ENCODE peak calls at places on chromosomes 7 and 10, in eight cellular contexts. I is adipocyte; R is fibroblast of lung; T is stimulated activated naive CD4-positive, alpha-beta T cell; C is T-helper 1 cell; Q is activated naive CD8-positive, alpha-beta T cell treated with anti-CD3 and anti-CD28 coated beads, Interleukin-2, amount 50 U/mL, for 24 hours; H is activated T-cell treated with anti-CD3 and anti-CD28 coated beads, Interleukin-2, amount 50 U/mL, for 24 hours; M is stimulated activated CD4-positive, alpha-beta T cell treated with anti-CD3 and anti-CD28 coated beads, Interleukin-1b, Interleukin-23, amount 100 ng/mL, for 4 hours. N is an unnamed sample.

GRCh38 chr7:158407581-158408331 is 179.9 kb downstream of the PTPRN2 start:
- DNase-seq in I (peak), R (peak), T (no peak), C (no peak), Q (no peak), H (no peak), M (no peak), N (peak)

GRCh38 chr7:97019710-97020109 is 4.9 kb downstream of the DLX5 start:
- DNase-seq in I (no peak), R (no peak), T (no peak), C (no peak), Q (no peak), H (no peak), M (no peak), N (no peak)

GRCh38 chr7:21030237-21030636 is 243.6 kb upstream of the SP8 start:
- DNase-seq in I (no peak), R (no peak), T (no peak), C (no peak), Q (no peak), H (no peak), M (no peak), N (no peak)

GRCh38 chr10:99534939-99535763 is 2.4 kb downstream of the NKX2-3 start:
- DNase-seq in I (peak), R (no peak), T (no peak), C (no peak), Q (no peak), H (peak), M (no peak), N (no peak)

GRCh38 chr7:33452805-33453502 is 323.6 kb downstream of the BBS9 start:
- DNase-seq in I (peak), R (peak), T (no peak), C (no peak), Q (no peak), H (no peak), M (no peak), N (peak)

GRCh38 chr7:5557920-5558401 is 134.3 kb upstream of the TNRC18 start:
- DNase-seq in I (peak), R (no peak), T (no peak), C (no peak), Q (peak), H (peak), M (no peak), N (peak)

GRCh38 chr7:140036224-140036651 is 26.5 kb downstream of the PARP12 start:
- DNase-seq in I (no peak), R (peak), T (no peak), C (no peak), Q (peak), H (no peak), M (no peak), N (no peak)

GRCh38 chr7:42605800-42606199 is 306.1 kb downstream of the C7orf25 start:
- DNase-seq in I (peak), R (peak), T (no peak), C (no peak), Q (no peak), H (no peak), M (no peak), N (peak)

GRCh38 chr7:33220231-33220630 is 90.9 kb downstream of the BBS9 start:
- DNase-seq in I (no peak), R (no peak), T (no peak), C (no peak), Q (no peak), H (no peak), M (no peak), N (no peak)

GRCh38 chr10:85788570-85788969 is 578.0 kb downstream of the GRID1 start:
- DNase-seq in I (no peak), R (no peak), T (no peak), C (no peak), Q (no peak), H (no peak), M (no peak), N (no peak)

GRCh38 chr10:30553625-30554442 is 75.7 kb downstream of the LYZL2 start:
- DNase-seq in I (peak), R (peak), T (no peak), C (no peak), Q (no peak), H (no peak), M (no peak), N (peak)

GRCh38 chr10:50577681-50578350 is 45.9 kb downstream of the SGMS1 start:
- DNase-seq in I (peak), R (peak), T (no peak), C (no peak), Q (no peak), H (no peak), M (no peak), N (peak)

GRCh38 chr10:67115972-67116371 is 190.1 kb downstream of the LRRTM3 start:
- DNase-seq in I (peak), R (peak), T (no peak), C (no peak), Q (no peak), H (no peak), M (no peak), N (peak)

GRCh38 chr7:65915921-65916657 is 43.2 kb downstream of the VKORC1L1 start:
- DNase-seq in I (no peak), R (no peak), T (no peak), C (no peak), Q (no peak), H (no peak), M (no peak), N (no peak)

GRCh38 chr10:13970967-13971353 is 359.8 kb downstream of the FRMD4A start:
- DNase-seq in I (no peak), R (no peak), T (no peak), C (no peak), Q (no peak), H (no peak), M (no peak), N (no peak)

GRCh38 chr10:123994417-123995081 is 98.8 kb downstream of the CHST15 start:
- DNase-seq in I (peak), R (peak), T (peak), C (peak), Q (peak), H (peak), M (peak), N (peak)

GRCh38 chr10:67978749-67979148 is 94.3 kb downstream of the SIRT1 start:
- DNase-seq in I (no peak), R (peak), T (no peak), C (no peak), Q (no peak), H (no peak), M (no peak), N (peak)

GRCh38 chr10:104252349-104252748 is 2.3 kb upstream of the GSTO1 start:
- DNase-seq in I (no peak), R (no peak), T (no peak), C (no peak), Q (no peak), H (no peak), M (no peak), N (no peak)

GRCh38 chr10:2202401-2202800 is 465.1 kb upstream of the ADARB2 start:
- DNase-seq in I (no peak), R (peak), T (no peak), C (no peak), Q (no peak), H (no peak), M (no peak), N (no peak)

GRCh38 chr7:157975401-157976372 is 611.9 kb downstream of the PTPRN2 start:
- DNase-seq in I (no peak), R (no peak), T (no peak), C (no peak), Q (no peak), H (no peak), M (no peak), N (no peak)

GRCh38 chr7:40959955-40960354 is 742.9 kb downstream of the INHBA start:
- DNase-seq in I (no peak), R (no peak), T (no peak), C (no peak), Q (no peak), H (no peak), M (no peak), N (no peak)

GRCh38 chr10:108861181-108861754 is 1062.0 kb downstream of the XPNPEP1 start:
- DNase-seq in I (no peak), R (no peak), T (no peak), C (no peak), Q (no peak), H (no peak), M (no peak), N (no peak)

GRCh38 chr10:132460071-132460470 is 63.1 kb downstream of the PWWP2B start:
- DNase-seq in I (no peak), R (no peak), T (no peak), C (peak), Q (no peak), H (no peak), M (no peak), N (no peak)

GRCh38 chr7:93551063-93551895 is 23.2 kb downstream of the CALCR start:
- DNase-seq in I (peak), R (peak), T (no peak), C (no peak), Q (no peak), H (no peak), M (no peak), N (peak)

GRCh38 chr10:15346440-15347141 is 24.5 kb downstream of the FAM171A1 start:
- DNase-seq in I (no peak), R (peak), T (no peak), C (no peak), Q (no peak), H (no peak), M (no peak), N (peak)

GRCh38 chr10:99920901-99921300 is 88.8 kb downstream of the DNMBP start:
- DNase-seq in I (no peak), R (peak), T (no peak), C (no peak), Q (no peak), H (no peak), M (no peak), N (peak)

GRCh38 chr10:102620138-102620591 is 24.1 kb upstream of the TRIM8 start:
- DNase-seq in I (no peak), R (no peak), T (no peak), C (no peak), Q (no peak), H (no peak), M (no peak), N (peak)

GRCh38 chr7:94655562-94655883 is 410 bp downstream of the SGCE start:
- DNase-seq in I (peak), R (peak), T (no peak), C (no peak), Q (no peak), H (no peak), M (no peak), N (peak)

GRCh38 chr7:12031638-12032037 is 179.5 kb upstream of the TMEM106B start:
- DNase-seq in I (no peak), R (peak), T (no peak), C (no peak), Q (no peak), H (no peak), M (no peak), N (peak)

GRCh38 chr7:110432061-110432553 is 658.8 kb upstream of the LRRN3 start:
- DNase-seq in I (no peak), R (no peak), T (no peak), C (no peak), Q (no peak), H (no peak), M (no peak), N (no peak)

GRCh38 chr10:7389346-7389745 is 21.5 kb downstream of the SFMBT2 start:
- DNase-seq in I (no peak), R (no peak), T (no peak), C (no peak), Q (no peak), H (no peak), M (no peak), N (no peak)

GRCh38 chr10:22218448-22218847 is 633 bp upstream of the EBLN1 start:
- DNase-seq in I (no peak), R (no peak), T (no peak), C (no peak), Q (no peak), H (no peak), M (no peak), N (no peak)

GRCh38 chr7:74294191-74294998 is 5.2 kb downstream of the CLIP2 start:
- DNase-seq in I (peak), R (peak), T (no peak), C (no peak), Q (no peak), H (no peak), M (no peak), N (peak)

GRCh38 chr10:68897336-68897741 is 3.8 kb upstream of the DDX50 start:
- DNase-seq in I (peak), R (peak), T (peak), C (no peak), Q (peak), H (no peak), M (peak), N (peak)

GRCh38 chr7:129147723-129148122 is 3.2 kb downstream of the TSPAN33 start:
- DNase-seq in I (no peak), R (no peak), T (no peak), C (no peak), Q (no peak), H (no peak), M (no peak), N (no peak)

GRCh38 chr7:32532716-32533115 is 37.4 kb downstream of the AVL9 start:
- DNase-seq in I (no peak), R (no peak), T (no peak), C (no peak), Q (no peak), H (no peak), M (no peak), N (no peak)

GRCh38 chr7:91265693-91266066 is 1.4 kb downstream of the FZD1 start:
- DNase-seq in I (peak), R (peak), T (no peak), C (no peak), Q (no peak), H (no peak), M (no peak), N (peak)

GRCh38 chr10:29946953-29947700 is 112.3 kb downstream of the JCAD start:
- DNase-seq in I (peak), R (peak), T (no peak), C (no peak), Q (no peak), H (no peak), M (no peak), N (peak)

GRCh38 chr10:110643670-110644597 is at the start of gene RBM20:
- DNase-seq in I (peak), R (peak), T (no peak), C (no peak), Q (peak), H (peak), M (peak), N (no peak)

GRCh38 chr10:84172435-84173356 is 905 bp upstream of the GPR15LG start:
- DNase-seq in I (no peak), R (no peak), T (no peak), C (no peak), Q (no peak), H (no peak), M (no peak), N (no peak)

N was measured in cardiac fibroblast.